ENCODE peak calls at places on chromosomes 11 and 22, in seven cellular contexts. C, D, P, H, A, O and I are unnamed samples. For H3K4me1, the result is how much of the 10 kb centered on the place peaks cover.

GRCh38 chr22:26555478-26555877 is 34.5 kb downstream of the TPST2 start:
- DNase-seq in C (no peak), D (no peak), P (peak), H (no peak), A (peak), O (no peak), I (no peak)

GRCh38 chr22:17836977-17837742 is 62.9 kb upstream of the BID start:
- DNase-seq in C (peak), D (no peak), P (no peak), H (no peak), A (peak), O (no peak), I (no peak)

GRCh38 chr11:6523253-6523652 is 26.2 kb downstream of the DNHD1 start:
- DNase-seq in C (peak), D (peak), P (no peak), H (no peak), A (no peak), O (peak), I (peak)

GRCh38 chr11:107609384-107610218 is 18.7 kb downstream of the ELMOD1 start:
- DNase-seq in C (no peak), D (no peak), P (no peak), H (no peak), A (no peak), O (no peak), I (no peak)

GRCh38 chr11:14644396-14645246 is 1.0 kb downstream of the PDE3B start:
- DNase-seq in C (peak), D (peak), P (peak), H (no peak), A (peak), O (no peak), I (peak)

GRCh38 chr11:2139118-2139490 is at the start of gene IGF2:
- DNase-seq in C (peak), D (no peak), P (no peak), H (no peak), A (peak), O (no peak), I (peak)

GRCh38 chr11:65719887-65720236 is 736 bp downstream of the RNASEH2C start:
- DNase-seq in C (peak), D (peak), P (no peak), H (no peak), A (no peak), O (peak), I (peak)

GRCh38 chr11:9875862-9876261 is 212.0 kb downstream of the SWAP70 start:
- DNase-seq in C (no peak), D (no peak), P (no peak), H (no peak), A (no peak), O (peak), I (no peak)

GRCh38 chr11:61555051-61555969 is 25.6 kb downstream of the SYT7 start:
- DNase-seq in C (peak), D (no peak), P (no peak), H (no peak), A (no peak), O (peak), I (peak)

GRCh38 chr11:77981346-77981947 is 13.0 kb downstream of the INTS4 start:
- DNase-seq in C (peak), D (no peak), P (no peak), H (no peak), A (no peak), O (no peak), I (no peak)

GRCh38 chr22:44605486-44605885 is 96.5 kb upstream of the PRR5 start:
- DNase-seq in C (no peak), D (no peak), P (no peak), H (no peak), A (no peak), O (no peak), I (no peak)

GRCh38 chr11:71164186-71164585 is 88.2 kb downstream of the SHANK2 start:
- DNase-seq in C (no peak), D (no peak), P (no peak), H (no peak), A (no peak), O (no peak), I (no peak)

GRCh38 chr11:75527938-75528845 is 2.5 kb upstream of the GDPD5 start:
- DNase-seq in C (no peak), D (no peak), P (no peak), H (no peak), A (no peak), O (no peak), I (no peak)

GRCh38 chr11:11155962-11156815 is 196.9 kb downstream of the CSNK2A3 start:
- DNase-seq in C (no peak), D (no peak), P (no peak), H (no peak), A (no peak), O (peak), I (no peak)

GRCh38 chr11:69040581-69041260 is 8.0 kb upstream of the TPCN2 start:
- DNase-seq in C (peak), D (peak), P (no peak), H (no peak), A (no peak), O (no peak), I (no peak)

GRCh38 chr22:24434472-24435322 is 7.3 kb downstream of the ADORA2A start:
- DNase-seq in C (no peak), D (peak), P (no peak), H (peak), A (no peak), O (no peak), I (no peak)

GRCh38 chr22:22070371-22070824 is 87.8 kb upstream of the TOP3B start:
- DNase-seq in C (peak), D (no peak), P (no peak), H (no peak), A (no peak), O (peak), I (no peak)

GRCh38 chr11:86438685-86439084 is 64.0 kb downstream of the CCDC81 start:
- DNase-seq in C (no peak), D (peak), P (no peak), H (no peak), A (no peak), O (peak), I (no peak)

GRCh38 chr11:111339758-111340388 is 39.2 kb downstream of the POU2AF1 start:
- DNase-seq in C (no peak), D (no peak), P (no peak), H (no peak), A (no peak), O (no peak), I (no peak)

GRCh38 chr11:70812472-70812871 is 414.1 kb downstream of the CTTN start:
- DNase-seq in C (no peak), D (no peak), P (no peak), H (no peak), A (no peak), O (no peak), I (no peak)

GRCh38 chr11:106482920-106483761 is 405.7 kb downstream of the AASDHPPT start:
- DNase-seq in C (peak), D (peak), P (no peak), H (no peak), A (no peak), O (peak), I (peak)

GRCh38 chr22:20094158-20094807 is 14.2 kb downstream of the DGCR8 start:
- DNase-seq in C (no peak), D (no peak), P (no peak), H (no peak), A (no peak), O (no peak), I (no peak)

GRCh38 chr11:19474211-19474610 is 233.5 kb upstream of the E2F8 start:
- DNase-seq in C (no peak), D (no peak), P (no peak), H (no peak), A (no peak), O (no peak), I (no peak)

GRCh38 chr22:42931421-42932196 is 74.5 kb upstream of the ARFGAP3 start:
- DNase-seq in C (no peak), D (no peak), P (no peak), H (no peak), A (no peak), O (no peak), I (no peak)

GRCh38 chr22:42927966-42928365 is 70.9 kb upstream of the ARFGAP3 start:
- DNase-seq in C (no peak), D (no peak), P (no peak), H (no peak), A (no peak), O (no peak), I (no peak)

GRCh38 chr22:42929838-42930155 is 72.7 kb upstream of the ARFGAP3 start:
- DNase-seq in C (no peak), D (no peak), P (no peak), H (no peak), A (no peak), O (no peak), I (no peak)

GRCh38 chr22:42930810-42931420 is 73.8 kb upstream of the ARFGAP3 start:
- DNase-seq in C (no peak), D (peak), P (peak), H (no peak), A (no peak), O (peak), I (no peak)

DNA sequence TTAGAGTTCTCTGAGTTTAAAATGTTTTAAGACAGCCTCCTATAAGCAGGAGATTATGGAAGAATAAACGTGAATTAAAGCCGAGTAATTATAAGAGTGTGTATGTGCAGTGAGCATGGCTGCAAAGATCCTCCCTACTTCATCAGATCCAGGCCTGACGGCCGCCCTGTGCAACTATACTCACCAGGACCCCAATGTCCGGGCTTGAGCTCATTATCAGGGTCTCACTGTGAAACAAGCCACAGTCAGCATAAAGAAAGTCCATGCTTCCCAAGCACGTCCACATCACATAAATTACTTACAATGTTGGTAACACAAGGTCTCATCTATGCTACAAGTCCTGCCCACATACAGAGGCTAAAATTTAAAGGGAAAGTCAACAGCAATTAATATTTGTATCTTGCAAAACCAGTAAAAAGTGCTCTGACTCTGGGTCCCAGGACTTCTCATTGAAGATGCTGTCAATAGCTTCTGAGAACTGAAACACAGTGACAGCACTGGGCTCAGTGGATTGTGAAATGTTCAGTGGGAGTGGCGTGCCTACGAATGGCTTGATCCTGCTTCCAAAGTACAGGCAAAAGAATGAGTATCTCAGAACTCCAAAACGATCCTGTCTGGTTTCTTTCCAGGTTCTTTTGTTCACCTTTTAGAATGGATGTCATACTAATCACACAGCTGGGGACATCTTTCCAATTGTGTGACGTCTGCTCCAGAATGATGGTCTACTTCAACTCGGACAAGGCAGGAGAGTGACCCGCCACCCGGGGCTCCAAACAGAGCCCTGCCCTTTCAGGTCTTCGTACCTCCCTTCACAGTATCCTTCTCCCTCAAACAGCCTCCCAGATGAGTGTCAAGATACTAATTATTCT is 72.1 kb upstream of the ARFGAP3 start:
- DNase-seq in C (peak), D (no peak), P (no peak), H (no peak), A (no peak), O (no peak), I (no peak)
- H3K4me1 ChIP-seq in C (half or more), D (under half), P (half or more), H (half or more), A (under half), O (under half), I (under half)

GRCh38 chr11:67026941-67027340 is 4.0 kb downstream of the SYT12 start:
- DNase-seq in C (no peak), D (no peak), P (no peak), H (no peak), A (no peak), O (no peak), I (no peak)

GRCh38 chr11:67029146-67029545 is 6.2 kb downstream of the SYT12 start:
- DNase-seq in C (no peak), D (peak), P (no peak), H (no peak), A (no peak), O (no peak), I (no peak)

GRCh38 chr11:67025750-67026149 is 2.8 kb downstream of the SYT12 start:
- DNase-seq in C (no peak), D (no peak), P (no peak), H (no peak), A (no peak), O (no peak), I (no peak)

GRCh38 chr11:67027943-67028542 is 5.1 kb downstream of the SYT12 start:
- DNase-seq in C (no peak), D (no peak), P (no peak), H (no peak), A (no peak), O (no peak), I (no peak)

DNA sequence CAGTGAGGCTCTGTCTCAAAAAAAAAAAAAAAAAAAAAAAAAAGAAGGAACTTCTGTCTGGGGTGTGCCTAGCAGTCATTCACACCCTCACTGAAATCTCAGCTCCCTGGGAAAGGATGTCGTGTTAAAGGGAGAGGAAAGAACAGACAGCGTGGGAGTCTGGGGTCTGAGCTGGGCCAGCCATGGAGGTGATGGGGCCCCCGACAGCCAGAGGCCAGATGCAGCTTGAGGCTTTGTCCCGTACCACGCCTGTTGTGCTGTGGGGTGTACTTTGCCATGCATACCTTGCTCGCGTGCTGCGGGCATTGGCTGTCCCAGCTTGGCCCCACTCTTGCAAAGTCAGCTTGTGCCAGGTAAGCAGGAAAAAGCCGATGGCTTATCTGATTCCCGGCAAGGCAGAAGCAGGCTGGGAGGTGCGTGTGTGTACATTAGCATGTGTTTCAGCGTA is 4.6 kb downstream of the SYT12 start:
- DNase-seq in C (no peak), D (no peak), P (no peak), H (no peak), A (peak), O (no peak), I (no peak)
- H3K4me1 ChIP-seq in C (under half), D (under half), P (under half), H (under half), A (under half), O (under half), I (under half)

GRCh38 chr22:31082606-31083376 is 1.7 kb downstream of the SMTN start:
- DNase-seq in C (peak), D (peak), P (peak), H (no peak), A (no peak), O (peak), I (peak)
- H3K4me1 ChIP-seq in C (under half), D (under half), P (half or more), H (half or more), A (under half), O (under half), I (under half)

GRCh38 chr22:39219071-39220050 is 25.4 kb downstream of the PDGFB start:
- DNase-seq in C (no peak), D (no peak), P (no peak), H (no peak), A (no peak), O (no peak), I (no peak)
- H3K4me1 ChIP-seq in C (under half), D (under half), P (under half), H (under half), A (under half), O (under half), I (under half)